ENCODE peak calls at places on chromosome 17, in eight cellular contexts. V is omental fat pad, R is AG04449, K is kidney, T is endothelial cell of umbilical vein, O is left ventricle myocardium inferior, A is brain microvascular endothelial cell, U is WTC11. I is an unnamed sample.

GRCh38 chr17:6786618-6787017 is 10.6 kb downstream of the FBXO39 start:
- DNase-seq in R (no peak), K (no peak), V (no peak), A (peak; percentile 27), U (no peak), O (no peak), T (peak; percentile 93), I (no peak)

GRCh38 chr17:28404812-28405570 is 1.0 kb downstream of the SLC46A1 start:
- DNase-seq in T (no peak), U (no peak), R (no peak), K (no peak), A (no peak), V (no peak), O (no peak), I (no peak)

GRCh38 chr17:39208893-39209292 is 8.8 kb downstream of the RPL19 start:
- DNase-seq in K (no peak), A (no peak), R (no peak), O (no peak), V (no peak), T (no peak), U (no peak), I (peak; percentile 73)

GRCh38 chr17:7238418-7239090 is 703 bp downstream of the PHF23 start:
- DNase-seq in A (no peak), U (no peak), T (peak; percentile 21), K (peak; percentile 84), R (no peak), V (no peak), O (no peak), I (no peak)

GRCh38 chr17:31900877-31901276 is 631 bp downstream of the UTP6 start:
- DNase-seq in T (no peak), K (no peak), A (peak; percentile 25), O (no peak), U (no peak), V (no peak), R (no peak), I (no peak)

GRCh38 chr17:35932576-35932975 is 2.0 kb upstream of the RDM1 start:
- DNase-seq in A (no peak), U (no peak), K (no peak), R (no peak), T (no peak), V (no peak), O (no peak), I (no peak)

GRCh38 chr17:79794659-79795511 is 2.0 kb downstream of the CBX8 start:
- DNase-seq in O (no peak), U (peak; percentile 36), R (no peak), V (no peak), A (no peak), T (no peak), K (peak; percentile 83), I (no peak)

GRCh38 chr17:73595068-73595865 is 49.0 kb downstream of the SDK2 start:
- DNase-seq in K (no peak), R (no peak), O (peak; percentile 74), U (peak; percentile 85), V (no peak), A (no peak), T (no peak), I (peak; percentile 10)

GRCh38 chr17:31393749-31394146 is 2.3 kb downstream of the RAB11FIP4 start:
- DNase-seq in A (no peak), K (no peak), U (no peak), O (no peak), V (no peak), T (no peak), R (no peak), I (no peak)

GRCh38 chr17:12342609-12343248 is 322.1 kb downstream of the MAP2K4 start:
- DNase-seq in U (peak; percentile 89), R (no peak), T (no peak), V (no peak), A (peak; percentile 16), O (no peak), K (peak; percentile 17), I (peak; percentile 31)

GRCh38 chr17:60060474-60060873 is 18.2 kb downstream of the HEATR6 start:
- DNase-seq in U (no peak), O (no peak), A (no peak), T (no peak), V (no peak), K (no peak), R (peak; percentile 49), I (no peak)

GRCh38 chr17:31834448-31834847 is 24.6 kb downstream of the COPRS start:
- DNase-seq in T (no peak), V (no peak), A (no peak), K (no peak), R (no peak), U (no peak), O (no peak), I (no peak)

GRCh38 chr17:37406635-37407455 is at the start of the genes ACACA and TADA2A:
- DNase-seq in R (no peak), O (peak; percentile 82), A (peak; percentile 9), K (peak; percentile 92), T (peak; percentile 81), U (peak; percentile 74), V (peak; percentile 41), I (peak; percentile 99)

GRCh38 chr17:50534222-50534978 is 1.9 kb downstream of the EPN3 start:
- DNase-seq in K (peak; percentile 91), O (no peak), V (no peak), A (no peak), U (peak; percentile 58), R (no peak), T (no peak), I (peak; percentile 92)

GRCh38 chr17:72338847-72339790 is 218.3 kb downstream of the SOX9 start:
- DNase-seq in R (peak; percentile 83), V (no peak), K (peak; percentile 87), O (peak; percentile 19), U (no peak), T (peak; percentile 41), A (peak; percentile 97), I (peak; percentile 79)

GRCh38 chr17:1730345-1731193 is 6.1 kb downstream of the WDR81 start:
- DNase-seq in O (peak; percentile 88), K (peak; percentile 94), A (peak; percentile 77), U (no peak), R (no peak), T (no peak), V (peak; percentile 76), I (no peak)

GRCh38 chr17:14427914-14428639 is 127.2 kb downstream of the HS3ST3B1 start:
- DNase-seq in R (no peak), U (no peak), A (no peak), V (no peak), O (no peak), T (no peak), K (no peak), I (no peak)

GRCh38 chr17:18314059-18314730 is 599 bp downstream of the TOP3A start:
- DNase-seq in R (no peak), T (peak; percentile 56), U (no peak), V (no peak), A (no peak), O (no peak), K (peak; percentile 48), I (no peak)

GRCh38 chr17:18318122-18318521 is 3.0 kb downstream of the SMCR8 start:
- DNase-seq in K (peak; percentile 5), O (no peak), U (no peak), V (no peak), A (no peak), T (no peak), R (no peak), I (no peak)

GRCh38 chr17:18315498-18316360 is 636 bp downstream of the SMCR8 start:
- DNase-seq in K (peak; percentile 49), V (no peak), A (no peak), O (no peak), T (no peak), U (no peak), R (no peak), I (no peak)

GRCh38 chr17:18318771-18319450 is 3.8 kb downstream of the SMCR8 start:
- DNase-seq in R (no peak), V (no peak), A (no peak), U (no peak), T (no peak), K (peak; percentile 42), O (no peak), I (no peak)

GRCh38 chr17:18314731-18315497 is at the start of the genes SMCR8 and TOP3A:
- DNase-seq in U (peak; percentile 93), A (peak; percentile 99), K (peak; percentile 99), O (peak; percentile 99), R (peak; percentile 95), V (peak; percentile 94), T (peak; percentile 99), I (peak; percentile 94)
- TF ChIP-seq CTCF in U (no peak), A (no peak), K (no peak), O (no peak), R (no peak), V (no peak), T (no peak), I (no peak)

DNA sequence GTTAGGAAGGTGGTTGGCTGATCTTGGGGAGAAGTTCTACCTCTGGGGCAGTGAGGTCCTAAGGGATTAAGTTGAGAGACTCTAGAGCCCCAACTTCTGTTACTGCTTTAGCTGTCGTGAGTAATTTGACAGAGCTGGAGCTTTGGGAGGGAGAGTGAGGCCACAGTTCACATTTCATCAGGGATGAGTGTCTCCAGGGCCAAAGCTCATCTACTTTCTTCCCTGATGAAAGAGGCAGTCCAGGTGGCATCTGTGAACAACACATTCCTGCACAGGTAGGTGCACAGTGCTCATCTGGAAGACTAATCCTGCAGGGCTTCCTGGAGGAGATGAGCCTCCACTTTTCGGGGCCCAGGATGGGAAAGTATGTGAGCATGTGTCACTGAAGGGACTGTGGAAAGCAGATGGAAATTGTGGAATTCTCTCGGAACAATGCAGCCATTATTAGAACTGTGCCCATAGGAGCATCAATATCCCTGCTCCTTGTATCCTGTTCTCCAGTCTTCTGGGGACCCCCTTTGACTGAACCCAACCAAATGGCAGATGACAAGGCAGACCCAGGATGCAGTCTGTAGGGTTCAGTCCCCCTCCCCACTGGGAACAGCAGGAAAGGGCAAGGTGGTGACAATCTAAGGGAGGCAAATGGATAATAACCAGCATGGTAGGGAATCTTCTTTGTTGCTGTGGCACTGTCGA is 9.0 kb downstream of the DYNLL2 start:
- DNase-seq in V (no peak), K (no peak), U (no peak), A (no peak), R (no peak), T (no peak), O (no peak), I (no peak)
- TF ChIP-seq CTCF in V (no peak), K (no peak), U (no peak), A (no peak), R (no peak), T (no peak), O (no peak), I (no peak)

GRCh38 chr17:64054304-64054703 is 33.9 kb upstream of the ICAM2 start:
- DNase-seq in V (no peak), A (no peak), U (no peak), T (no peak), R (no peak), O (no peak), K (no peak), I (no peak)
- TF ChIP-seq CTCF in V (no peak), A (no peak), U (no peak), T (no peak), R (no peak), O (no peak), K (no peak), I (no peak)

DNA sequence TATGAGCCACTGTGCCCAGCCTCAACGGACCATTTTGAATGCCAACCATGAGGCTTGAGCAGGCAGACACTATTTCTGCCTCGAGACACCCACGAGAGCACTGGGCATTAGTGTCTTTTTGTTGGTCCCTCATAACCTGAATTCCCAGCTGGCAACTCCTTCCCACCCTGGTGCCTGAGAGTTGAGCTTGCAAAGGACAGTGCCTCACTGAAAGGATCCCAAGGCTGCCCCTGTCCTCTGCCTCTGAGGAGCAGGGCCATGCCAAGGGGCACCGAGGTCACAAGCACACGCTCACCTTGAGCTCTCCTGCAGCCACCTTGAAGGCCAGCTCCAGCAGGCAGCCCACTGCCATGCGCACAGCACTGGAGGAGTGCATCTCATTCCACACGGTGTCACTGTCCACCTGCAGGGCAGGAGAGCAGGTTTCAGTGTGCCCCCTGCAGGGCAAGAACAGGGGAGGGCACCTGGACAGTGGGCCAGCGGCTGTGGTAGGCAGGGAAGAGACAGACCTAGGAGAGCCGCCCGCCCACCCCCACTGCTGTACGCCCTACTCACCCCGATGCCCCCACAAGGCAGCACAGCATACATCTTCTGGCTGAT is 12.8 kb downstream of the G6PC3 start:
- DNase-seq in V (no peak), O (no peak), U (peak; percentile 26), T (peak; percentile 26), R (no peak), A (no peak), K (no peak), I (peak; percentile 75)
- TF ChIP-seq CTCF in V (no peak), O (peak; percentile 50), U (no peak), T (peak; percentile 7), R (peak; percentile 27), A (peak; percentile 59), K (peak; percentile 54), I (peak; percentile 91)